ENCODE peak calls at places on chromosome 4, in eight cellular contexts. Z is Panc1, R is lower leg skin, J is OCI-LY7, D is astrocyte of the spinal cord, P is stomach, C is lung, A is right lobe of liver. B is an unnamed sample.

GRCh38 chr4:1900087-1900433 is 28.9 kb downstream of the NSD2 start:
- DNase-seq in D (no peak), P (no peak), A (no peak), Z (no peak), J (no peak), C (no peak), R (no peak), B (no peak)

GRCh38 chr4:87129681-87130080 is 90.7 kb downstream of the KLHL8 start:
- DNase-seq in P (no peak), C (no peak), R (no peak), Z (no peak), J (no peak), D (no peak), A (no peak), B (no peak)

GRCh38 chr4:187357045-187357643 is 633.5 kb upstream of the FAT1 start:
- DNase-seq in R (no peak), C (no peak), Z (no peak), D (no peak), A (no peak), P (no peak), J (no peak), B (no peak)

GRCh38 chr4:26183017-26183416 is 137.8 kb upstream of the RBPJ start:
- DNase-seq in D (no peak), Z (no peak), P (no peak), A (no peak), C (no peak), R (no peak), J (no peak), B (no peak)

GRCh38 chr4:140174535-140174934 is 20.6 kb upstream of the MAML3 start:
- DNase-seq in P (no peak), R (no peak), A (no peak), J (no peak), Z (no peak), C (no peak), D (no peak), B (no peak)

GRCh38 chr4:4864443-4864939 is 5.0 kb downstream of the MSX1 start:
- DNase-seq in R (no peak), C (no peak), A (no peak), P (no peak), J (no peak), Z (no peak), D (peak), B (no peak)

GRCh38 chr4:146495277-146495676 is 26.5 kb downstream of the SLC10A7 start:
- DNase-seq in J (no peak), Z (no peak), R (no peak), C (no peak), A (no peak), D (peak), P (no peak), B (no peak)

GRCh38 chr4:135368826-135369225 is 1167.2 kb upstream of the PABPC4L start:
- DNase-seq in R (no peak), Z (no peak), J (no peak), P (no peak), C (no peak), D (peak), A (no peak), B (no peak)

GRCh38 chr4:47642985-47643745 is 158.1 kb downstream of the ATP10D start:
- DNase-seq in R (no peak), Z (no peak), J (no peak), A (no peak), P (no peak), D (peak), C (no peak), B (peak)

GRCh38 chr4:9962611-9963314 is 58.5 kb downstream of the SLC2A9 start:
- DNase-seq in Z (no peak), J (no peak), P (no peak), R (no peak), C (no peak), D (no peak), A (no peak), B (no peak)

GRCh38 chr4:153241970-153242847 is 38.0 kb downstream of the TRIM2 start:
- DNase-seq in R (peak), P (no peak), J (no peak), A (no peak), C (no peak), D (peak), Z (no peak), B (no peak)

GRCh38 chr4:88812420-88812819 is 114.8 kb upstream of the NAP1L5 start:
- DNase-seq in Z (no peak), C (no peak), A (no peak), D (no peak), J (no peak), R (no peak), P (no peak), B (no peak)

GRCh38 chr4:101147283-101147682 is 200.0 kb downstream of the PPP3CA start:
- DNase-seq in A (no peak), Z (no peak), D (no peak), P (no peak), C (no peak), J (no peak), R (no peak), B (no peak)

GRCh38 chr4:53703267-53703655 is 112.0 kb upstream of the LNX1 start:
- DNase-seq in D (no peak), J (no peak), C (no peak), A (no peak), Z (no peak), P (no peak), R (no peak), B (no peak)

GRCh38 chr4:38948551-38948950 is 80.9 kb downstream of the FAM114A1 start:
- DNase-seq in P (no peak), D (peak), A (no peak), J (no peak), R (no peak), Z (peak), C (no peak), B (peak)

GRCh38 chr4:41437264-41437566 is 100.7 kb upstream of the LIMCH1 start:
- DNase-seq in R (no peak), D (no peak), Z (no peak), A (no peak), P (no peak), C (no peak), J (no peak), B (no peak)

DNA sequence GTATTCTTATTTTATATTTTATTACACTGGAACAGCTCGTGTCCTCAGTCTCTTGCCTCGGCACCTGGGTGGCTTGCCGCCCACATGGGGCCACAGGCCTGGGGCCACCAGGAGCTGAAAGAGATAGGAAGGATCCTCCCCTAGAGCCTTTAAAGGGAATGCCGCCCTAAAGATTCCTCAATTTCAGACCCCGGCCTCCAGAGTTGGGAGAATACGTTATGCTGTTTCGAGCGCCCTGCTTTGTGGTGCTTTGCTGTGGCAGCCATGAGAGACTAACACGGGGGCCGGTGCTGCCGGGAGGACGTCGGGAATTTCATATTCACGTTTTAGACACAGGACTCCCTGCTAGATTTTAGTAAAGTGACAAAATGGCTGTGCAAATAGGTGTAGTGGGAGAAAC is 33.2 kb downstream of the ACOX3 start:
- DNase-seq in P (no peak), C (no peak), Z (no peak), D (no peak), J (no peak), A (no peak), R (no peak), B (no peak)
- TF ChIP-seq CTCF in P (peak), C (no peak), Z (no peak), D (no peak), J (peak), A (no peak), R (no peak), B (no peak)

GRCh38 chr4:185016101-185016940 is 2.0 kb upstream of the HELT start:
- DNase-seq in J (no peak), D (no peak), Z (no peak), P (no peak), R (no peak), A (no peak), C (no peak), B (no peak)
- H3K4me3 ChIP-seq in J (no peak), D (no peak), Z (no peak), P (no peak), R (no peak), A (no peak), C (no peak), B (no peak)

GRCh38 chr4:102578819-102579218 is 77.7 kb downstream of the NFKB1 start:
- DNase-seq in J (no peak), Z (no peak), R (no peak), C (no peak), A (no peak), P (no peak), D (peak), B (no peak)
- TF ChIP-seq CTCF in J (peak), Z (no peak), R (no peak), C (no peak), A (no peak), P (no peak), D (no peak), B (no peak)

GRCh38 chr4:176883681-176884418 is 91.1 kb upstream of the VEGFC start:
- DNase-seq in D (peak), P (no peak), C (no peak), R (no peak), J (no peak), Z (peak), A (no peak), B (peak)
- H3K4me3 ChIP-seq in D (peak), P (no peak), C (no peak), R (no peak), J (no peak), Z (peak), A (no peak), B (peak)

DNA sequence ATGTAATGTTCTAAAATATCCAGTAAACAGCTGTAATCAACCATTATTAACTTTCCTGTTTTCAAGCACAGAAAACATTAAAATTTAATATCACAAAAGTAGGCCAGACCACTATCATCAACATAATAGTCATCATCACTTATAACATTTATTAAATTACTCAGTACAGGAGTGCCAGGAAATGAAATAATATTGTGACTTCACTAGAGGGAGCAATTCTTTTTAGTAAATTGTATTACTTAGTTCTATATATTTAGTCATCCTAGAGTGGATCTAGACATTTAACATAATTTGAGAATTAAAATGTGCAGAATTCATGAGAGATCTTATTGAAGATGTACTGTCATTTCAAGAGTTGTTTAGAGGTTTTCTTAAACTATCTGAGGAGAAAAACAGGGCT is 33.6 kb downstream of the PITX2 start:
- DNase-seq in J (no peak), Z (no peak), D (no peak), A (no peak), P (no peak), C (no peak), R (no peak), B (no peak)
- TF ChIP-seq CTCF in J (peak), Z (no peak), D (no peak), A (no peak), P (no peak), C (no peak), R (no peak), B (no peak)

DNA sequence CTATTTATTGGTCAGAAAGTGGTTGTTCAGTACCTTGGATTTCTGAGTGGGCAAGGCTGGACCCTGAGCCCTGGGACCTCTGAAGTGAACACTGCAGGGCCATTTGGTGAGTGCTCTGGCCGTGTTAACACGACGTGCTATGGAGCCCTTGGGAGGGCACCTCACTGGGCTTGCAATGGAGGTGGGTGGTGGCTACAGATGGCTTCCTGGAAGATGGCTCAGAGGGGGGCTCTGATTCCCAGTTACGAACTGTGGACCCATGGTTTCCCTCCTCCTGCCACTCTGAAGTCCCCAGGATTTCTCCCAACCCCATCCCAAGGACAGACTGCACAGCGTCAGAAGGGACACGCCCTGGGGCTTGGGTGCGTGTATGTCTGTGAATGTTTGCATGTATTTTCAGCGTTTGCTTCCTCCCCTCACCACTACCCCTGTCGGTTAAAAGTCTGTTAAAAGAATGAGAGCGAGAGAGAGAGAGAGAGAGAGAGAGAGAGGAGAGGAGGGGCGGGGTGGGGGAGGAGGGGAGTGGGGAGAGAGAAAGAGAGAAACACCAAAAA is 3.7 kb upstream of the RHOH start:
- DNase-seq in R (no peak), C (no peak), A (no peak), Z (no peak), J (peak), D (no peak), P (no peak), B (no peak)
- H3K4me3 ChIP-seq in R (no peak), C (no peak), A (no peak), Z (no peak), J (peak), D (no peak), P (no peak), B (no peak)

GRCh38 chr4:123229326-123229725 is 167.3 kb upstream of the SPRY1 start:
- DNase-seq in C (no peak), A (no peak), R (no peak), P (no peak), Z (no peak), J (no peak), D (no peak), B (no peak)
- TF ChIP-seq CTCF in C (no peak), A (no peak), R (no peak), P (no peak), Z (no peak), J (no peak), D (no peak), B (no peak)

GRCh38 chr4:123077330-123077729 is 154.9 kb upstream of the NUDT6 start:
- DNase-seq in R (no peak), D (no peak), Z (no peak), A (no peak), P (no peak), C (no peak), J (no peak), B (no peak)

GRCh38 chr4:123073650-123074049 is 151.3 kb upstream of the NUDT6 start:
- DNase-seq in P (no peak), J (no peak), D (no peak), Z (no peak), C (no peak), A (no peak), R (no peak), B (no peak)

GRCh38 chr4:123072060-123072459 is 149.7 kb upstream of the NUDT6 start:
- DNase-seq in Z (no peak), R (no peak), J (no peak), P (no peak), A (no peak), D (no peak), C (no peak), B (no peak)
- H3K4me3 ChIP-seq in Z (no peak), R (no peak), J (no peak), P (no peak), A (no peak), D (no peak), C (no peak), B (no peak)

GRCh38 chr4:76376534-76376933 is 44.4 kb downstream of the CCDC158 start:
- DNase-seq in C (no peak), J (no peak), D (no peak), R (no peak), A (no peak), Z (no peak), P (no peak), B (no peak)

GRCh38 chr4:76377481-76377901 is 43.5 kb downstream of the CCDC158 start:
- DNase-seq in Z (no peak), R (no peak), J (no peak), D (no peak), C (no peak), A (no peak), P (no peak), B (no peak)

GRCh38 chr4:76373919-76374552 is 46.9 kb downstream of the CCDC158 start:
- DNase-seq in P (no peak), Z (no peak), J (no peak), D (peak), C (no peak), R (no peak), A (peak), B (no peak)

GRCh38 chr4:76375703-76376102 is 45.2 kb downstream of the CCDC158 start:
- DNase-seq in J (no peak), A (no peak), C (no peak), R (no peak), D (no peak), Z (no peak), P (no peak), B (no peak)

GRCh38 chr4:76374744-76375143 is 46.2 kb downstream of the CCDC158 start:
- DNase-seq in A (no peak), P (no peak), C (no peak), J (no peak), D (no peak), Z (no peak), R (no peak), B (no peak)
- TF ChIP-seq CTCF in A (no peak), P (no peak), C (no peak), J (no peak), D (no peak), Z (no peak), R (no peak), B (no peak)

B was measured in astrocyte of the cerebellum.